ENCODE peak calls at places on chromosomes 16 and 17, in nine cellular contexts. One of them, this sample, is unnamed.

GRCh38 chr16:81693467-81694303 is 85.4 kb upstream of the PLCG2 start:
- DNase-seq in cardiac muscle cell: no peak
- DNase-seq in heart right ventricle: no peak
- DNase-seq in breast epithelium: no peak
- DNase-seq in WTC11: no peak
- DNase-seq in AG04450: no peak
- DNase-seq in GM23338: no peak
- DNase-seq in transverse colon: peak; percentile 39
- DNase-seq in BE2C: no peak
- DNase-seq in this sample: no peak

GRCh38 chr16:69618307-69618706 is 52.5 kb downstream of the NFAT5 start:
- DNase-seq in cardiac muscle cell: peak; percentile 32
- DNase-seq in heart right ventricle: peak; percentile 27
- DNase-seq in breast epithelium: no peak
- DNase-seq in WTC11: no peak
- DNase-seq in AG04450: no peak
- DNase-seq in GM23338: no peak
- DNase-seq in transverse colon: no peak
- DNase-seq in BE2C: no peak
- DNase-seq in this sample: no peak

GRCh38 chr17:39963826-39964225 is 1.0 kb downstream of the GSDMA start:
- DNase-seq in cardiac muscle cell: no peak
- DNase-seq in heart right ventricle: no peak
- DNase-seq in breast epithelium: no peak
- DNase-seq in WTC11: no peak
- DNase-seq in AG04450: no peak
- DNase-seq in GM23338: no peak
- DNase-seq in transverse colon: no peak
- DNase-seq in BE2C: no peak
- DNase-seq in this sample: no peak

GRCh38 chr16:46908540-46909372 is 24.6 kb downstream of the GPT2 start:
- DNase-seq in cardiac muscle cell: peak; percentile 75
- DNase-seq in heart right ventricle: peak; percentile 43
- DNase-seq in breast epithelium: no peak
- DNase-seq in WTC11: peak; percentile 81
- DNase-seq in AG04450: peak; percentile 30
- DNase-seq in GM23338: peak; percentile 93
- DNase-seq in transverse colon: peak; percentile 47
- DNase-seq in BE2C: peak; percentile 74
- DNase-seq in this sample: no peak

GRCh38 chr17:59521465-59522126 is 43.8 kb upstream of the DHX40 start:
- DNase-seq in cardiac muscle cell: peak; percentile 83
- DNase-seq in heart right ventricle: peak; percentile 35
- DNase-seq in breast epithelium: peak; percentile 53
- DNase-seq in WTC11: peak; percentile 81
- DNase-seq in AG04450: peak; percentile 21
- DNase-seq in GM23338: peak; percentile 79
- DNase-seq in transverse colon: peak; percentile 75
- DNase-seq in BE2C: peak; percentile 76
- DNase-seq in this sample: peak; percentile 13

GRCh38 chr17:33925650-33926049 is 329.4 kb upstream of the CCL2 start:
- DNase-seq in cardiac muscle cell: no peak
- DNase-seq in heart right ventricle: no peak
- DNase-seq in breast epithelium: no peak
- DNase-seq in WTC11: no peak
- DNase-seq in AG04450: no peak
- DNase-seq in GM23338: no peak
- DNase-seq in transverse colon: no peak
- DNase-seq in BE2C: no peak
- DNase-seq in this sample: no peak

GRCh38 chr16:50842589-50842988 is 100.7 kb downstream of the CYLD start:
- DNase-seq in cardiac muscle cell: no peak
- DNase-seq in heart right ventricle: no peak
- DNase-seq in breast epithelium: no peak
- DNase-seq in WTC11: no peak
- DNase-seq in AG04450: no peak
- DNase-seq in GM23338: no peak
- DNase-seq in transverse colon: no peak
- DNase-seq in BE2C: no peak
- DNase-seq in this sample: no peak

GRCh38 chr16:5444181-5444580 is 346.6 kb upstream of the EEF2KMT start:
- DNase-seq in cardiac muscle cell: no peak
- DNase-seq in heart right ventricle: no peak
- DNase-seq in breast epithelium: no peak
- DNase-seq in WTC11: no peak
- DNase-seq in AG04450: no peak
- DNase-seq in GM23338: no peak
- DNase-seq in transverse colon: no peak
- DNase-seq in BE2C: no peak
- DNase-seq in this sample: no peak

GRCh38 chr17:45394913-45395568 is 37.6 kb downstream of the ARHGAP27 start:
- DNase-seq in cardiac muscle cell: peak; percentile 95
- DNase-seq in heart right ventricle: peak; percentile 73
- DNase-seq in breast epithelium: no peak
- DNase-seq in WTC11: peak; percentile 88
- DNase-seq in AG04450: peak; percentile 81
- DNase-seq in GM23338: peak; percentile 97
- DNase-seq in transverse colon: peak; percentile 65
- DNase-seq in BE2C: peak; percentile 91
- DNase-seq in this sample: peak; percentile 27

GRCh38 chr17:8109669-8110455 is 8.5 kb downstream of the ALOXE3 start:
- DNase-seq in cardiac muscle cell: peak; percentile 48
- DNase-seq in heart right ventricle: no peak
- DNase-seq in breast epithelium: peak; percentile 78
- DNase-seq in WTC11: peak; percentile 90
- DNase-seq in AG04450: no peak
- DNase-seq in GM23338: peak; percentile 91
- DNase-seq in transverse colon: peak; percentile 78
- DNase-seq in BE2C: peak; percentile 72
- DNase-seq in this sample: no peak

GRCh38 chr17:386145-386876 is 33.7 kb upstream of the RPH3AL start:
- DNase-seq in cardiac muscle cell: peak; percentile 48
- DNase-seq in heart right ventricle: peak; percentile 77
- DNase-seq in breast epithelium: peak; percentile 71
- DNase-seq in WTC11: peak; percentile 86
- DNase-seq in AG04450: no peak
- DNase-seq in GM23338: peak; percentile 80
- DNase-seq in transverse colon: peak; percentile 87
- DNase-seq in BE2C: peak; percentile 59
- DNase-seq in this sample: no peak

DNA sequence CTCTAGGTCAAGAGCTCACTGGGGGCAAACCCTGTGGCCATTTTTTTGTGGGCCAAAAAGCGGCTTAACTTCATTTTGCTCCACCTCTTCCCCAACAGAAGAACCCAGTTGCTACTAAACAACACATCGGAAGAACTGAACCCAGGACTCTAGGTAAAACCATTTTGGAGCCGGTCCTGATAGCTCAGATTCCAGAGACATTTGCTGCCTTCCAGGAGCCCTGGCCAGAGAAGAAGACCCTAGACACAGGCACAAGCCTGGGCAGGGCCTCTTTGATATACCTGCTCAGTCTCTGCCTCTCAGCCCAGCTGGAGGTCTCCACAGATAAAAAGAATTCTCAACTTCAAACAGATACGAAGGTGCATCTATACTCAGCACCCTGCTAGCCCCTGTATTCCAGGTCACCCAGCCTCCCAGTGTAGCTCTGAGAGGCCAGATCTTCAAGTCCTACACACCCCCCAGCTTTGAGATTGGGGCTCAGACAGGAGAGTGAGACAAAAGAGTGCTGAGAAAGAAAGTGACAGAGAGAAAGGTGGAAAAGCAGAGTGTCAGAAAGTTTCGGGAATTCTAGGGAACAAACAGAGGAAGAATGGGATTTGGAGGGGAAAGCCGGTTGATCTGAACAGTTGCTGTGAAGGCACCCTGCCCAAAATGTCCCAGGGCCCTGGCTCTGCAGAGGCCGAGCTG is 6.6 kb upstream of the HOXB9 start:
- DNase-seq in cardiac muscle cell: no peak
- DNase-seq in heart right ventricle: no peak
- DNase-seq in breast epithelium: no peak
- DNase-seq in WTC11: no peak
- DNase-seq in AG04450: no peak
- DNase-seq in GM23338: peak; percentile 11
- DNase-seq in transverse colon: no peak
- DNase-seq in BE2C: no peak
- DNase-seq in this sample: no peak
- TF ChIP-seq CTCF in cardiac muscle cell: no peak
- TF ChIP-seq CTCF in heart right ventricle: no peak
- TF ChIP-seq CTCF in breast epithelium: no peak
- TF ChIP-seq CTCF in WTC11: no peak
- TF ChIP-seq CTCF in AG04450: no peak
- TF ChIP-seq CTCF in GM23338: no peak
- TF ChIP-seq CTCF in transverse colon: no peak
- TF ChIP-seq CTCF in BE2C: no peak
- TF ChIP-seq CTCF in this sample: no peak

DNA sequence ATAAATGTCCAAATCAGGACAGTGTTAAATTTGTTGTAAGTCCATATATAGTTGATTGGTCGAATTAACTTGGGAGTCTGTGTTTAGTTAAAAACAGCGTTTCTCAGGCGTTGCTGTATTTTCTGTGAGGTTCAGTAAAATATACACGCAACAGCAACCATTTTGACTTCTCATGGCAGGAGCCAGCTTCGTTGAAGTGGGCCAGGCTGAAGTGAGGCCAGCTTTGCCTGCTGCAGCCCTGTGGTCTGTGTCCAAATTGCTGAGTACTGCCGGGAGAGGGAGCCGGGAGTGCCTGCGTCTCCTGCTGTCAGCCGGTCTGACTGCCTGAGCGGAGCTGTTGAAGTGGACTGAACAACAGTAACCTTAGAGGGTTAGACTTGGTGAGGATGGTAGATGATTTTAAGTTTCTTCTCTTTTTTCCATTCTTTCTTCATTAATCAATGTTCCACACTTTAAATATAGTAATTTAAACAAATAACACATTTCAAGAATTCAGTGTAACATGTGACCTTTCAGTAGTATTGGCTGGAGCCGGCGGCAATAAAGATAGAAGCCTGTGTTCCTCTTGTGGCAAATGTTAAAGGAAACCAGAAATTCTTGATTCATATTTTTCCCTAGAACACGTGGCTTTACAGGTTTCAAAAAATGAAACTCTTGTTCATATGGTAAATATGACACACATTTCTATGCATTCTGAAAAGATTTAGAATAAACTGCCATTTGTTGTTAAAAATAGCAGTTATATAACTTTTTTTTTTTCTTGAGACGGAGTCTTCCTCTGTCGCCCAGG is 37.0 kb upstream of the ZNF750 start:
- DNase-seq in cardiac muscle cell: peak; percentile 81
- DNase-seq in heart right ventricle: peak; percentile 82
- DNase-seq in breast epithelium: peak; percentile 85
- DNase-seq in WTC11: peak; percentile 41
- DNase-seq in AG04450: peak; percentile 65
- DNase-seq in GM23338: peak; percentile 36
- DNase-seq in transverse colon: peak; percentile 78
- DNase-seq in BE2C: peak; percentile 78
- DNase-seq in this sample: peak; percentile 82
- TF ChIP-seq CTCF in cardiac muscle cell: peak; percentile 63
- TF ChIP-seq CTCF in heart right ventricle: peak; percentile 59
- TF ChIP-seq CTCF in breast epithelium: peak; percentile 54
- TF ChIP-seq CTCF in WTC11: no peak
- TF ChIP-seq CTCF in AG04450: peak; percentile 73
- TF ChIP-seq CTCF in GM23338: peak; percentile 5
- TF ChIP-seq CTCF in transverse colon: peak; percentile 64
- TF ChIP-seq CTCF in BE2C: peak; percentile 63
- TF ChIP-seq CTCF in this sample: peak; percentile 69

DNA sequence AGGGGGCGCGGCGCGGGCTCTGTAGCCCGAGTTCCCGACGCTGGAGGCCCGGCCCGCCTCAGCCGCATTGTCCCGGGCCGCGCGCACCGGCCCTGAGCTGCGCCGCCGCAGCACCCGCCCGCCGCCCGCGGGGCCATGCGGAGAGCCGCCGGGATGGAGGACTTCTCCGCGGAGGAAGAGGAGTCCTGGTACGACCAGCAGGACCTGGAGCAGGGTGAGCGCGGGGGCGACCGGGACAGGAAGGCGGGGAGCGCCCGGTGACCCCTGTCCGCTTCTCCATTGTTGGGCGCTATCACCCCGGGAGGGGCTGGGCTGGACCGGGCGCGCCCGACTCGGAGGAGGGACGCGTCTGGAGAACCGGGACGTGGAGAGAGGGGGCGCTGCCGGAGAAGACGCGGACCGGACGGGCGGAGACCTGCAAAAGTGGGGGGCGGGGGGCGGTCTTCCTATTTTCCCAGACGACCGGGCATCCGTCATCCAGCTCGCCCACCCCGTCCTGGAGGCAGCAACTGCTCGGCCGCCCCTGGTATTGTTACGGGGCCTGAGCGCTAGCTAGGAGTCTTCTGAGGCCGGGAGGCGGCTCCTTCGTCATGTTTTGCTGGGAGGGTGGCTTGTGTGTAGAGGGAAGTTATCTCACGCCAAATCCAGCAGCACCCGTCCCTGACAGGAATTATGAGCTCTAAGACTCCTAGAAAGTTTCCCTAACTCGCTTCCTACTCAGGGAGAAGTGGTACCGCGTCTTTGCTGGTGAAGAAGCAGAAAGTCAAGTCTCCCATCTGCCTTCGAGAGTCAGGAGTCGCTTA is 678 bp downstream of the CDR2L start:
- DNase-seq in cardiac muscle cell: peak; percentile 70
- DNase-seq in heart right ventricle: peak; percentile 95
- DNase-seq in breast epithelium: peak; percentile 79
- DNase-seq in WTC11: peak; percentile 78
- DNase-seq in AG04450: peak; percentile 29
- DNase-seq in GM23338: peak; percentile 85
- DNase-seq in transverse colon: peak; percentile 78
- DNase-seq in BE2C: peak; percentile 76
- DNase-seq in this sample: no peak
- TF ChIP-seq CTCF in cardiac muscle cell: peak; percentile 36
- TF ChIP-seq CTCF in heart right ventricle: peak; percentile 31
- TF ChIP-seq CTCF in breast epithelium: no peak
- TF ChIP-seq CTCF in WTC11: no peak
- TF ChIP-seq CTCF in AG04450: peak; percentile 44
- TF ChIP-seq CTCF in GM23338: peak; percentile 48
- TF ChIP-seq CTCF in transverse colon: peak; percentile 39
- TF ChIP-seq CTCF in BE2C: peak; percentile 33
- TF ChIP-seq CTCF in this sample: peak; percentile 53

GRCh38 chr17:9802294-9802693 is 10.9 kb upstream of the DHRS7C start:
- DNase-seq in cardiac muscle cell: peak; percentile 13
- DNase-seq in heart right ventricle: no peak
- DNase-seq in breast epithelium: no peak
- DNase-seq in WTC11: peak; percentile 12
- DNase-seq in AG04450: no peak
- DNase-seq in GM23338: no peak
- DNase-seq in transverse colon: no peak
- DNase-seq in BE2C: no peak
- DNase-seq in this sample: no peak
- TF ChIP-seq CTCF in cardiac muscle cell: no peak
- TF ChIP-seq CTCF in heart right ventricle: no peak
- TF ChIP-seq CTCF in breast epithelium: no peak
- TF ChIP-seq CTCF in WTC11: no peak
- TF ChIP-seq CTCF in AG04450: no peak
- TF ChIP-seq CTCF in GM23338: no peak
- TF ChIP-seq CTCF in transverse colon: no peak
- TF ChIP-seq CTCF in BE2C: no peak
- TF ChIP-seq CTCF in this sample: no peak

GRCh38 chr17:75270218-75270965 is 639 bp downstream of the MIF4GD start:
- DNase-seq in cardiac muscle cell: peak; percentile 80
- DNase-seq in heart right ventricle: peak; percentile 65
- DNase-seq in breast epithelium: peak; percentile 63
- DNase-seq in WTC11: peak; percentile 66
- DNase-seq in AG04450: no peak
- DNase-seq in GM23338: peak; percentile 80
- DNase-seq in transverse colon: peak; percentile 78
- DNase-seq in BE2C: peak; percentile 78
- DNase-seq in this sample: no peak
- TF ChIP-seq CTCF in cardiac muscle cell: peak; percentile 47
- TF ChIP-seq CTCF in heart right ventricle: peak; percentile 35
- TF ChIP-seq CTCF in breast epithelium: no peak
- TF ChIP-seq CTCF in WTC11: no peak
- TF ChIP-seq CTCF in AG04450: peak; percentile 53
- TF ChIP-seq CTCF in GM23338: peak; percentile 49
- TF ChIP-seq CTCF in transverse colon: peak; percentile 62
- TF ChIP-seq CTCF in BE2C: peak; percentile 52
- TF ChIP-seq CTCF in this sample: peak; percentile 23